ENCODE peak calls at places on chromosomes 5 and 9, in five cellular contexts. B, R, Z, H and M are unnamed samples.

GRCh38 chr9:20853866-20854265 is 169.8 kb downstream of the FOCAD start:
- DNase-seq in B (no peak), R (no peak), Z (no peak), H (no peak), M (no peak)

GRCh38 chr5:150113047-150113744 is 26.8 kb upstream of the CSF1R start:
- DNase-seq in B (no peak), R (peak; percentile 33), Z (no peak), H (peak; percentile 45), M (no peak)

GRCh38 chr9:33446507-33447403 is 638 bp downstream of the AQP3 start:
- DNase-seq in B (peak; percentile 79), R (peak; percentile 32), Z (peak; percentile 72), H (peak; percentile 71), M (no peak)

GRCh38 chr9:110069326-110070248 is 138.4 kb downstream of the C9orf152 start:
- DNase-seq in B (no peak), R (peak; percentile 93), Z (peak; percentile 96), H (peak; percentile 96), M (no peak)

GRCh38 chr5:169171495-169171894 is 129.4 kb downstream of the SLIT3 start:
- DNase-seq in B (no peak), R (peak; percentile 24), Z (no peak), H (no peak), M (no peak)

GRCh38 chr9:15104826-15105420 is 194.7 kb upstream of the FREM1 start:
- DNase-seq in B (no peak), R (peak; percentile 29), Z (peak; percentile 46), H (peak; percentile 51), M (peak; percentile 4)

GRCh38 chr9:16106211-16106610 is 553.4 kb downstream of the CCDC171 start:
- DNase-seq in B (no peak), R (no peak), Z (no peak), H (peak; percentile 16), M (no peak)

GRCh38 chr5:8553364-8553763 is 684.4 kb downstream of the MTRR start:
- DNase-seq in B (no peak), R (no peak), Z (no peak), H (no peak), M (no peak)

GRCh38 chr9:136052991-136053756 is 41.9 kb downstream of the NACC2 start:
- DNase-seq in B (no peak), R (peak; percentile 21), Z (no peak), H (no peak), M (no peak)

GRCh38 chr5:6758706-6759105 is 45.5 kb downstream of the TENT4A start:
- DNase-seq in B (no peak), R (no peak), Z (no peak), H (no peak), M (no peak)

GRCh38 chr5:6760636-6761035 is 47.4 kb downstream of the TENT4A start:
- DNase-seq in B (no peak), R (no peak), Z (no peak), H (no peak), M (no peak)

GRCh38 chr5:6760003-6760402 is 46.8 kb downstream of the TENT4A start:
- DNase-seq in B (no peak), R (no peak), Z (no peak), H (no peak), M (no peak)

GRCh38 chr5:6758201-6758600 is 45.0 kb downstream of the TENT4A start:
- DNase-seq in B (no peak), R (no peak), Z (no peak), H (no peak), M (no peak)

GRCh38 chr5:6759401-6759800 is 46.2 kb downstream of the TENT4A start:
- DNase-seq in B (no peak), R (no peak), Z (no peak), H (peak; percentile 34), M (no peak)
- TF ChIP-seq CTCF in B (no peak), R (no peak), Z (no peak), H (no peak), M (no peak)

GRCh38 chr9:68895741-68896478 is 118.0 kb downstream of the PRKACG start:
- DNase-seq in B (peak; percentile 69), R (no peak), Z (no peak), H (no peak), M (no peak)
- H3K4me3 ChIP-seq in B (peak overlapping the region; percentile 33), R (no peak overlapping the region), Z (no peak overlapping the region), H (no peak overlapping the region), M (no peak overlapping the region)

GRCh38 chr5:147346006-147346561 is 111.3 kb downstream of the STK32A start:
- DNase-seq in B (no peak), R (no peak), Z (no peak), H (no peak), M (no peak)
- TF ChIP-seq CTCF in B (peak; percentile 10), R (no peak), Z (no peak), H (peak; percentile 8), M (no peak)

GRCh38 chr5:140145223-140145622 is 19.5 kb downstream of the IGIP start:
- DNase-seq in B (no peak), R (no peak), Z (no peak), H (no peak), M (no peak)
- H3K4me3 ChIP-seq in B (peak overlapping the region; percentile 23), R (no peak overlapping the region), Z (no peak overlapping the region), H (no peak overlapping the region), M (no peak overlapping the region)

DNA sequence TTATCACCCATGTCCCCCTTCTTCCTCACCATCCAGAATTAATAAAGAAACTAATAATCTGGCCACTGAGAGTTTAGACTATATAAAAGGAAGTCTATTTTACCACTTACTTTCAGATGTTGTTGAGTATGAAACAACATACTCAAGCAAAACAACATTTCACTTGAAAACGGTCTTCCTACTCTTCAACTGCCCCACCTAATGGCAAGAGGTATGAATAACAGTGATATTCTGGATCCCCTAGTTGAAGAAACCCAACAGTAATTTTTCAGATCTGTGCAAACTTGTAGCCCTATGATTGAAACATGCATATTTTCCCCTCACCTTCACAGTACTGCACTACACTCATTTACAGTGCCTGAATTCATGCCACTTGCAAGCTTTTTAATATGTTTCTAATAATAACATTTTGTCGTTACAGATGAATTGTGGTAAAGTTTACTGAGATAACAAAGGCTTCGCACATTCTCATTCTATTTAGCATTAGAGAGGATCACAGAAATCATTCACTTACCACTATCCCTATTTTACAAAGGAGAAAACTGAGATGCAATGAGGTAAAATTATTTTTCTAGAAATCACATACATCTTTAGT is 267.9 kb upstream of the PDE4D start:
- DNase-seq in B (peak; percentile 4), R (peak; percentile 37), Z (peak; percentile 19), H (peak; percentile 36), M (no peak)
- TF ChIP-seq CTCF in B (peak; percentile 57), R (peak; percentile 77), Z (peak; percentile 53), H (peak; percentile 46), M (peak; percentile 61)

GRCh38 chr5:145478651-145479050 is 356.5 kb downstream of the PRELID2 start:
- DNase-seq in B (no peak), R (no peak), Z (peak; percentile 76), H (no peak), M (no peak)
- H3K4me3 ChIP-seq in B (no peak overlapping the region), R (no peak overlapping the region), Z (no peak overlapping the region), H (no peak overlapping the region), M (no peak overlapping the region)

DNA sequence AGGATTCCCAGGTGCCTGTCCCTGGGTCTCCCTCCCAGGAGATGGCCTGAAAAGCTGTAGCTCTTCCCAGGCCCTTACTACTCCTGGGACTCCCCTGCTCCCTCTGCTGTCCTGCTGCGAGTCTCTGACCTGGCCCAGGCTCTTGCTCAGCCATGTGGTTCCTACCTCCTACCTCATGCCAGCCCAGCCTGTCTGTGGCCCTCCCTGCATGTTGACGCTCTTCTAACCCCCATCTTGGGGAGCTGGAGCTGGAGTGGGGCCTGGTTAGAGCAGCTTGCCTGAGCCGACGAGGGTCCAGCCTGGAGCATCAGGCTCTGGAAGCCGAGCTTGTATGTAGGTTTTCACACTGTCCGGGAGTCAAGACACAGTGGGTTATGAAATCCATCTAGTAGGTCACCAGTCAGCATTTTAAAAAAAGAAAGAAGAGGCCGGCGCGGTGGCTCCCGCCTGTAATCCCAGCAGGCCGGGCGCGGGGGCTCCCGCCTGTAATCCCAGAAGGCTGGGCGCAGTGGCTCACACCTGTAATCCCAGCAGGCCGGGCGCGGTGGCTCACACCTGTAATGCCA is 244.4 kb downstream of the FANCC start:
- DNase-seq in B (no peak), R (no peak), Z (no peak), H (peak; percentile 58), M (no peak)
- TF ChIP-seq CTCF in B (no peak), R (peak; percentile 27), Z (peak; percentile 35), H (peak; percentile 39), M (peak; percentile 39)

GRCh38 chr9:126622872-126623271 is 9.1 kb downstream of the LMX1B start:
- DNase-seq in B (no peak), R (no peak), Z (no peak), H (no peak), M (no peak)
- H3K4me3 ChIP-seq in B (no peak overlapping the region), R (no peak overlapping the region), Z (no peak overlapping the region), H (no peak overlapping the region), M (no peak overlapping the region)

DNA sequence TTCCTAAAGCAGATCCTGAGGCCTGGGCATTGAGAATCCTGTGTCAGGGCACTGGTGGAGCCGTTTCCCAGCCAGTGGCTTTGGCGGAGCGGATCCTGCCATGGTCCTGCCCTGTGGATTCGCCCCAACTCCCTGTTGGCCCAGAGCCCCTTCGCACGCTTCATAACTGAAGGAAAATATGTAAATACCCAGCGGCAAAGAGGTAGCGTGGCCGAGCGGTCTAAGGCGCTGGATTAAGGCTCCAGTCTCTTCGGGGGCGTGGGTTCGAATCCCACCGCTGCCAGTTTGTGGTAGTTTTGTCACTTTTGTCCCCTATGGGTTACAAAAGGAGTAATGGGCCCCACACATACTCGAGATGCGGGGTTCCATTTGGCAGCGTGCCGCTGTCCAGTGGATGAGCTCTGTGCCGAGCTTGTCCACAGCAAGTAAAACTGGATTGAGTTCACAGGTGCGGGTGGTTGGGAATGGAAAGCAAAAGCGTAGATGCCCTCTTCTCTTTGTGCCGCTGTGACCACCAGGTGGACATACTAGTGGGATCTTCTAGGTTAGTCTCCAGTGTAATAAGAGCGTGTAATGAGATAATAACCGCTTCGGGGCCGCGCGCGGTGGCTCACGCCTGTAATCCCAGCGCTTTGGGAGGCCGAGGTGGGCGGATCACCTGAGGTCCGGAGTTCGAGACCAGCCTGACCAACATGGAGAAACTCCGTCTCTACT is 17.3 kb downstream of the TRIM7 start:
- DNase-seq in B (no peak), R (peak; percentile 86), Z (peak; percentile 80), H (peak; percentile 89), M (peak; percentile 46)
- TF ChIP-seq CTCF in B (no peak), R (peak; percentile 46), Z (peak; percentile 24), H (no peak), M (peak; percentile 18)

GRCh38 chr5:93575466-93575865 is 5.6 kb downstream of the NR2F1-AS1 start:
- DNase-seq in B (no peak), R (no peak), Z (no peak), H (no peak), M (no peak)
- H3K4me3 ChIP-seq in B (no peak overlapping the region), R (no peak overlapping the region), Z (no peak overlapping the region), H (no peak overlapping the region), M (no peak overlapping the region)